ENCODE peak calls at places on chromosomes 13 and 19, in four cellular contexts. K, L, J and M are unnamed samples. For H3K36me3, the result is how much of the 10 kb centered on the place peaks cover.

GRCh38 chr13:99303863-99304521 is 3.2 kb downstream of the GPR183 start:
- DNase-seq in K (no peak), L (no peak), J (peak), M (peak)

GRCh38 chr13:104571161-104571889 is 1505.1 kb upstream of the SLC10A2 start:
- DNase-seq in K (peak), L (peak), J (peak), M (peak)

GRCh38 chr13:96020155-96020575 is 33.0 kb downstream of the UGGT2 start:
- DNase-seq in K (peak), L (peak), J (peak), M (no peak)

GRCh38 chr19:10654610-10655456 is 687 bp downstream of the ILF3 start:
- DNase-seq in K (peak), L (no peak), J (peak), M (peak)

GRCh38 chr13:102132896-102133295 is 269.0 kb downstream of the FGF14 start:
- DNase-seq in K (no peak), L (no peak), J (no peak), M (no peak)

GRCh38 chr13:50085063-50085462 is 69.8 kb downstream of the KCNRG start:
- DNase-seq in K (peak), L (peak), J (no peak), M (no peak)

GRCh38 chr13:101624210-101624922 is 171.9 kb downstream of the ITGBL1 start:
- DNase-seq in K (no peak), L (no peak), J (no peak), M (no peak)

GRCh38 chr19:42153606-42154405 is 21.6 kb upstream of the POU2F2 start:
- DNase-seq in K (no peak), L (no peak), J (no peak), M (no peak)

GRCh38 chr13:72530471-72530870 is 197.0 kb downstream of the MZT1 start:
- DNase-seq in K (no peak), L (no peak), J (peak), M (no peak)

GRCh38 chr13:113129921-113130750 is 7.5 kb downstream of the F10 start:
- DNase-seq in K (peak), L (no peak), J (peak), M (peak)

GRCh38 chr19:45955905-45956608 is 17.6 kb downstream of the NOVA2 start:
- DNase-seq in K (peak), L (peak), J (peak), M (peak)

GRCh38 chr19:54162241-54162805 is 2.8 kb upstream of the LENG1 start:
- DNase-seq in K (peak), L (peak), J (peak), M (peak)

GRCh38 chr19:19459099-19459498 is 53.6 kb downstream of the GATAD2A start:
- DNase-seq in K (peak), L (no peak), J (no peak), M (no peak)

GRCh38 chr13:40963927-40964326 is 55.2 kb downstream of the ELF1 start:
- DNase-seq in K (peak), L (peak), J (peak), M (no peak)

GRCh38 chr19:45443462-45444317 is 20.0 kb upstream of the ERCC1 start:
- DNase-seq in K (peak), L (peak), J (peak), M (peak)

GRCh38 chr13:112961457-112962369 is 7.3 kb upstream of the MCF2L start:
- DNase-seq in K (no peak), L (no peak), J (no peak), M (no peak)

GRCh38 chr13:43800828-43801227 is 14.1 kb upstream of the ENOX1 start:
- DNase-seq in K (no peak), L (no peak), J (no peak), M (no peak)

GRCh38 chr19:19022380-19022961 is 10.8 kb downstream of the SUGP2 start:
- DNase-seq in K (no peak), L (no peak), J (no peak), M (no peak)

GRCh38 chr19:30686911-30687566 is 314.9 kb downstream of the ZNF536 start:
- DNase-seq in K (no peak), L (no peak), J (no peak), M (no peak)

GRCh38 chr13:31733709-31734108 is 5.6 kb upstream of the RXFP2 start:
- DNase-seq in K (no peak), L (no peak), J (no peak), M (no peak)

GRCh38 chr13:31731923-31732322 is 7.4 kb upstream of the RXFP2 start:
- DNase-seq in K (peak), L (no peak), J (peak), M (no peak)

DNA sequence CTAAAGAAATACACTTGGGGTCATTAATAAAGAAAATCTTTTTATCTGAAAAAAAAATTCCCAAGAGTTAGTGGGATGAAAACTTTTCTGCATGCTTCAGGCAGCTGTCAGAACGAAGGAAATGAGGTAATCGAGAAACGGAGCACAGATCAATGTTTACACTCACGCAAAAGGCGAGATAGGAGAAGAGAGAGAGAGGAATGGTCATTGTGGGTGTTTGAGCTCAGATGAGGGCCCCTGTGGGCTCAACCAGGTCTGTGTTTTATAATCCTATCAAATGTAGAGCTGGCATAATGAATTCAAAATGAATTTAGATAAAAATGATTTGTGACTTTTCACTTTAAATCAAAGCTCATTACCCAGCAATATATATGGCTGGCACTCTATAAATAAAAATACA is 6.3 kb upstream of the RXFP2 start:
- DNase-seq in K (peak), L (no peak), J (peak), M (no peak)
- H3K4me3 ChIP-seq in K (no peak), L (no peak), J (peak), M (no peak)

GRCh38 chr13:30457306-30457891 is 8.3 kb downstream of the HMGB1 start:
- DNase-seq in K (peak), L (no peak), J (no peak), M (no peak)
- H3K36me3 ChIP-seq in K (under half), L (under half), J (under half), M (under half)

DNA sequence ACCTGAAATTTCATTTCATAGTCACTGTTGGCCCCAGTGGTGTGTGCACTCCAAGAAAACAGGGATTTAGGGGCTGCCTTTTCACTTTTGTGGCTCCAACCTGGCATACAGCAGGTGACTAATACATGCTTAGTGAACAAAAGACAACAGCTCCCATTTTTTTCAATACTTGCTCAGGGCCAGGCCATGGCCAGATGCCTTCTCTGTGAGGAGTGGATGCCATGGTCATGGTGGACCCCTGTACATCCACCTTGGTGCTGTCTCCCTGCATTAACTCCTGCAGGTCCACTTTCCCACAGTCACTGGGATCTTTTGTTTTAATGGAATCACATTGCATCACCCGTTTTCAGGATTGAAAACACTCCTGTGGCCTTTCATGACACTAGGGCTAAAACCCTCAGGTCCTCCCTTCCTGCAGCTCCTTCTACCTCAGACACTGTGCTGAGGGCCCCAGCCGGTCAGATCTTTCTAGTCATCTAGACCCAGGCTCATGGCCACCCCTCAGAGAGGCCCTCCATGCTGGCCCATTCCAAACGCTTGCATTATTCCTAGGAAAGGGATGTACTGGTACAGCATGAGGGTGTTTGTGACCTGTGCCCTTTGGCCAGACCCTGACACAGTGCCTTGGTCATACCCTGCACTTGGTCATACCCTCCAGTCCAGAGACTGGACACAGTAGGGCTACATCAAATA is 1.2 kb upstream of the TMEM147 start:
- DNase-seq in K (no peak), L (no peak), J (no peak), M (no peak)
- TF ChIP-seq CTCF in K (no peak), L (no peak), J (no peak), M (no peak)

DNA sequence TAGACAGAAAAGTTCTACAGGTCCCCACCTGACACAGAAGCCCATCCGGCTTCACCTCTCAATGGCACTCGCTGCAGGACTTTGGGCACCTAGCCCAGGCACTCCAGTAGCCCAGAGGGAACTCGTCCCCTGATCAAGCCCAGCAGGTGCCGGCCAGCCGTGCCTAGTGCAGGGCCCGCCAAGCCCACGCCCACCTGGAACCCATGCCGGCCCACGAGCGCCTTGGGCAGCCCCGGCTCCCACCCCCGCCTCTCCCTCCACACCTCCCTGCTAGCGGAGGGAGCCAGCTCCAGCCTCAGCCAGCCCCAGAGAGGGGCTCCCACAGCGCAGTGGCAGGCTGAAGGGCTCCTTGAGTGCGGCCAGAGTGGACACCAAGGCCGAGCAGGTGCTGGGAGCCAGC is 268.8 kb downstream of the SLITRK1 start:
- DNase-seq in K (no peak), L (no peak), J (no peak), M (no peak)
- H3K4me3 ChIP-seq in K (no peak), L (no peak), J (no peak), M (no peak)

DNA sequence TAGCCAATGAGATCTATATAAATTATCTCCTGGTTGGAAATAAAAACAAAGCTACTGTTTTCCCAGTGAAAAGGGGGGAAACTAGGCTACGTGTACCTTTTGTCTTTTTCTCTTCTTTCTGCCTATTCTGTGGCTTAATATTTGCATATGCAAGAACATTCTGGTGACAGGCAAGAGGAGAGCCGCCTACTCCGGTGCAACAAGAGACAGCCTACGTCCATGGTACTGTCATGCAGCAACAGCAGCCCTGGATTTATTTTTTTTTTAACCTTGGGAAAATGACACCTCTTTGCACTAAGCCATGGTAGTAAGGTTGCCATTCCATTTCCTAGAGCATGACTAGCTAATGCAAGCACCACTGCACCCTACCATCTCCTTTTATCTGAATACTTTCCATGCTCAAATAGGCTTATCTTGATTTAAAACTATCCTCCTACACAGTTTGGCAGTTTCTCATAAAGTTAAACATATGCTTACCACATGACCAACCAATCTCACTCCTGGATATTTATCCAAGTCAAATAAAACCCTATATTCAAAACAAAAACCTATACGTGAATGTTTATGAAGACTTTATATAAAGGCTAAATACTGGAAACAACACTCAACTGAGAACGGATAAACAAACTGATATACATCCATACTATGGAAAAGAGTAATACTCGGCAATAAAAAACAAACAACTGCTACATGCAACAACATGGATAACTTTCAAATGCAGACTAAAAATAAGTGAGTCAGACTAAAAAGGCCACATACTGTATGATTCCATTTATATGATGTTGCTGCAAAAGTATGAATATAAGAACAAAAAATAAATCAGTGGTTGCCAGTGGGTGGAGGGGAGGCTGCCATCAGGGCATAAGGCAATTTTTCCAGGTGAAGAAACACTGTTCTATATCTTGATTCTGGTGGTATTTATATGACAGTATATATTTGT is 17.3 kb downstream of the NUFIP1 start:
- DNase-seq in K (no peak), L (no peak), J (peak), M (no peak)
- H3K36me3 ChIP-seq in K (under half), L (under half), J (under half), M (under half)

GRCh38 chr19:27777726-27778125 is 1435.2 kb downstream of the UQCRFS1 start:
- DNase-seq in K (no peak), L (no peak), J (no peak), M (no peak)
- TF ChIP-seq CTCF in K (no peak), L (peak), J (peak), M (no peak)

DNA sequence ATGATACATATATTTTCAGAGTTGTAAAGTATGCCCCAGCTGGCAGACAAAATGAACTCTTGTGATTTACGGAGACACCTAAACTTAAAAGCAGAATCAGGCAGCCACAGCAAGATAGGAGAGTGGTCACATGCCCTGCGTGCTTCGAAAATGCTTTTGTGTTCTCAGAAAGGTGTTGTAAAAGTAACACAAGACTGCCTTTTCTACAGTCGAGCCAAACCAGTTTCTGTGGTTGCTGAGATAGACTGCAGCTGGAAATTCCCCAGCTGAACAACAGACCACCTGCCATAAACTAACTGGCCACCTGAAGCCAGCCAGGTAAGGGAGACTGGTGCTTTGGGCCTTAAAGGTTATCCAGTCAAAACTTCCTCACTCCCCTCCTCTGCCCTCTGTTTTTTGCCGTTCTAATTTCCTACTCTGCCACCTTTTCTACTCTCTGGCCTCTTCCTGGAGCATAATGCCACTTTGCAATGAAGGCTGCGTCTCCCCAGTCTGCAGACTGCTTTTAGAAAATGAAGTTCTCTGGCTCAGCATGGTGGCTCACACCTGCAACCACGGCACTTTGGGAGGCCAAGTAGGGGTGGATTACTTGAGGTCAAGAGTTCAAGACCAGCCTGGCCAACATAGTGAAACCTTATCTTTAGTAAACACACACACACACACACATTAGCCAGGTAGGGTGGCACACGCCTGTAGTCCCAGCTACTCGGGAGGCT is 381.2 kb upstream of the SLITRK1 start:
- DNase-seq in K (no peak), L (peak), J (no peak), M (no peak)
- H3K4me3 ChIP-seq in K (no peak), L (no peak), J (no peak), M (no peak)

GRCh38 chr19:3658004-3658822 is 31.6 kb upstream of the CACTIN start:
- DNase-seq in K (no peak), L (no peak), J (no peak), M (no peak)

GRCh38 chr19:3657395-3657769 is 30.8 kb upstream of the CACTIN start:
- DNase-seq in K (no peak), L (no peak), J (no peak), M (no peak)

GRCh38 chr19:3656747-3657394 is 30.3 kb upstream of the CACTIN start:
- DNase-seq in K (no peak), L (peak), J (no peak), M (no peak)

GRCh38 chr19:3655402-3656072 is 28.9 kb upstream of the CACTIN start:
- DNase-seq in K (peak), L (peak), J (peak), M (no peak)

GRCh38 chr19:3656073-3656746 is 29.6 kb upstream of the CACTIN start:
- DNase-seq in K (peak), L (no peak), J (peak), M (no peak)
- H3K36me3 ChIP-seq in K (under half), L (under half), J (under half), M (half or more)

GRCh38 chr19:55640043-55640576 is 692 bp upstream of the ZNF580 start:
- DNase-seq in K (peak), L (peak), J (peak), M (peak)
- TF ChIP-seq CTCF in K (peak), L (peak), J (peak), M (peak)